ENCODE peak calls at places on chromosomes 5 and 9, in nine cellular contexts. Y, J, N, V, X, A, F, M and D are unnamed samples.

GRCh38 chr5:108753331-108753730 is 5.6 kb downstream of the FER start:
- DNase-seq in Y (no peak), J (peak; percentile 36), N (no peak), V (no peak), X (no peak), A (no peak), F (no peak), M (no peak), D (no peak)

GRCh38 chr5:96316487-96316886 is 116.6 kb downstream of the PCSK1 start:
- DNase-seq in Y (no peak), J (peak; percentile 11), N (no peak), V (no peak), X (no peak), A (peak; percentile 55), F (no peak), M (no peak), D (no peak)

GRCh38 chr9:10548348-10548747 is 64.5 kb downstream of the PTPRD start:
- DNase-seq in Y (no peak), J (no peak), N (no peak), V (no peak), X (no peak), A (peak; percentile 44), F (no peak), M (no peak), D (no peak)

GRCh38 chr5:76849767-76850291 is at the start of gene S100Z:
- DNase-seq in Y (peak; percentile 98), J (no peak), N (no peak), V (no peak), X (no peak), A (no peak), F (no peak), M (no peak), D (no peak)

GRCh38 chr5:111143910-111144309 is 51.8 kb downstream of the WDR36 start:
- DNase-seq in Y (no peak), J (peak; percentile 91), N (no peak), V (peak; percentile 37), X (no peak), A (no peak), F (no peak), M (no peak), D (no peak)

GRCh38 chr5:174354571-174354970 is 309.1 kb downstream of the NSG2 start:
- DNase-seq in Y (no peak), J (no peak), N (no peak), V (no peak), X (no peak), A (peak; percentile 25), F (no peak), M (no peak), D (no peak)

GRCh38 chr9:87516222-87516930 is 18.7 kb downstream of the DAPK1 start:
- DNase-seq in Y (peak; percentile 80), J (no peak), N (no peak), V (peak; percentile 21), X (no peak), A (peak; percentile 69), F (no peak), M (no peak), D (no peak)

GRCh38 chr5:22938373-22938772 is 85.2 kb upstream of the CDH12 start:
- DNase-seq in Y (no peak), J (no peak), N (no peak), V (no peak), X (no peak), A (no peak), F (no peak), M (no peak), D (no peak)

GRCh38 chr5:54845567-54845941 is 139.8 kb downstream of the ESM1 start:
- DNase-seq in Y (no peak), J (peak; percentile 18), N (no peak), V (no peak), X (no peak), A (peak; percentile 57), F (no peak), M (no peak), D (no peak)

GRCh38 chr9:117365438-117365837 is 49.4 kb downstream of the ASTN2 start:
- DNase-seq in Y (no peak), J (no peak), N (no peak), V (no peak), X (no peak), A (no peak), F (no peak), M (no peak), D (no peak)

GRCh38 chr9:14400658-14400995 is 86.7 kb upstream of the NFIB start:
- DNase-seq in Y (no peak), J (peak; percentile 77), N (no peak), V (peak; percentile 58), X (peak; percentile 92), A (peak; percentile 86), F (no peak), M (peak; percentile 52), D (peak; percentile 26)

GRCh38 chr9:137454145-137454505 is 5.0 kb downstream of the NSMF start:
- DNase-seq in Y (no peak), J (no peak), N (no peak), V (no peak), X (no peak), A (peak; percentile 90), F (no peak), M (no peak), D (no peak)

GRCh38 chr9:32954642-32955041 is 46.8 kb downstream of the APTX start:
- DNase-seq in Y (no peak), J (no peak), N (no peak), V (no peak), X (no peak), A (no peak), F (peak; percentile 27), M (no peak), D (no peak)

GRCh38 chr5:72390836-72391235 is 70.7 kb downstream of the PTCD2 start:
- DNase-seq in Y (no peak), J (no peak), N (no peak), V (no peak), X (no peak), A (no peak), F (no peak), M (no peak), D (no peak)

GRCh38 chr5:156641690-156642089 is 208.4 kb upstream of the PPP1R2B start:
- DNase-seq in Y (no peak), J (no peak), N (no peak), V (no peak), X (no peak), A (no peak), F (no peak), M (no peak), D (no peak)

GRCh38 chr5:82364497-82364896 is 86.3 kb upstream of the RPS23 start:
- DNase-seq in Y (peak; percentile 76), J (peak; percentile 45), N (no peak), V (no peak), X (no peak), A (peak; percentile 60), F (no peak), M (no peak), D (no peak)

GRCh38 chr9:133558191-133559126 is 24.0 kb downstream of the ADAMTSL2 start:
- DNase-seq in Y (peak; percentile 57), J (peak; percentile 20), N (no peak), V (peak; percentile 56), X (no peak), A (peak; percentile 76), F (no peak), M (peak; percentile 28), D (no peak)

GRCh38 chr5:168786142-168786541 is 207.0 kb upstream of the PANK3 start:
- DNase-seq in Y (no peak), J (no peak), N (no peak), V (no peak), X (no peak), A (peak; percentile 57), F (no peak), M (no peak), D (no peak)

GRCh38 chr9:134374301-134375010 is 48.2 kb downstream of the RXRA start:
- DNase-seq in Y (no peak), J (no peak), N (no peak), V (no peak), X (no peak), A (no peak), F (no peak), M (no peak), D (no peak)

GRCh38 chr5:170263906-170264305 is 31.1 kb downstream of the C5orf58 start:
- DNase-seq in Y (no peak), J (no peak), N (no peak), V (no peak), X (no peak), A (no peak), F (no peak), M (no peak), D (no peak)

GRCh38 chr9:135786146-135786690 is 84.2 kb downstream of the KCNT1 start:
- DNase-seq in Y (no peak), J (no peak), N (no peak), V (no peak), X (no peak), A (no peak), F (no peak), M (no peak), D (no peak)

GRCh38 chr5:83145882-83146331 is 68.6 kb downstream of the XRCC4 start:
- DNase-seq in Y (no peak), J (no peak), N (no peak), V (no peak), X (no peak), A (no peak), F (no peak), M (no peak), D (no peak)

GRCh38 chr9:74570879-74571512 is 73.9 kb downstream of the RORB start:
- DNase-seq in Y (peak; percentile 45), J (peak; percentile 9), N (no peak), V (peak; percentile 6), X (no peak), A (peak; percentile 68), F (no peak), M (peak; percentile 10), D (no peak)

GRCh38 chr9:38622083-38622674 is 1.8 kb upstream of the ANKRD18A start:
- DNase-seq in Y (no peak), J (no peak), N (no peak), V (no peak), X (peak; percentile 66), A (no peak), F (no peak), M (no peak), D (no peak)

GRCh38 chr9:17731308-17731707 is 152.4 kb downstream of the SH3GL2 start:
- DNase-seq in Y (no peak), J (no peak), N (no peak), V (no peak), X (no peak), A (no peak), F (no peak), M (no peak), D (no peak)

GRCh38 chr5:173643964-173644363 is 27.5 kb upstream of the BOD1 start:
- DNase-seq in Y (no peak), J (no peak), N (no peak), V (no peak), X (no peak), A (peak; percentile 77), F (no peak), M (no peak), D (no peak)

GRCh38 chr9:125591888-125592287 is 115.1 kb downstream of the MAPKAP1 start:
- DNase-seq in Y (no peak), J (no peak), N (no peak), V (no peak), X (no peak), A (no peak), F (no peak), M (no peak), D (no peak)

GRCh38 chr5:71483355-71483754 is 27.9 kb downstream of the BDP1 start:
- DNase-seq in Y (no peak), J (peak; percentile 60), N (no peak), V (peak; percentile 31), X (no peak), A (no peak), F (no peak), M (no peak), D (no peak)

GRCh38 chr9:86639899-86640379 is 285.7 kb upstream of the TUT7 start:
- DNase-seq in Y (no peak), J (no peak), N (no peak), V (no peak), X (no peak), A (peak; percentile 61), F (no peak), M (peak; percentile 57), D (no peak)